ENCODE peak calls at places on chromosomes 16 and 17, in four cellular contexts. F, W, D and E are unnamed samples.

GRCh38 chr16:9966569-9967157 is 215.6 kb downstream of the GRIN2A start:
- DNase-seq in W (no peak), F (no peak), D (no peak), E (peak)

GRCh38 chr17:50219939-50220465 is 18.6 kb upstream of the COL1A1 start:
- DNase-seq in F (no peak), W (no peak), D (no peak), E (peak)

GRCh38 chr16:67718668-67719047 is 458 bp downstream of the GFOD2 start:
- DNase-seq in D (peak), F (peak), W (no peak), E (no peak)

GRCh38 chr16:66426112-66427035 is 721 bp upstream of the BEAN1 start:
- DNase-seq in D (no peak), F (peak), W (no peak), E (no peak)

GRCh38 chr17:76585649-76586593 is at the start of gene ST6GALNAC2:
- DNase-seq in D (no peak), F (peak), W (peak), E (peak)

GRCh38 chr17:36544049-36544319 is 735 bp upstream of the GGNBP2 start:
- DNase-seq in W (peak), D (no peak), F (no peak), E (no peak)

GRCh38 chr17:27573971-27574525 is 56.9 kb upstream of the LGALS9 start:
- DNase-seq in W (no peak), F (no peak), D (no peak), E (peak)

GRCh38 chr17:5050281-5050680 is 15.1 kb upstream of the SLC52A1 start:
- DNase-seq in W (no peak), F (no peak), D (no peak), E (no peak)

GRCh38 chr17:80397686-80398085 is 17.3 kb upstream of the ENDOV start:
- DNase-seq in D (no peak), F (no peak), W (no peak), E (no peak)

GRCh38 chr17:36888236-36888957 is 48.9 kb upstream of the LHX1 start:
- DNase-seq in F (no peak), W (no peak), D (no peak), E (peak)

GRCh38 chr17:1271020-1271423 is 778 bp downstream of the BHLHA9 start:
- DNase-seq in W (no peak), D (no peak), F (no peak), E (no peak)